ENCODE peak calls at places on chromosomes 16 and 17, in four cellular contexts. L, G, S and D are unnamed samples.

GRCh38 chr16:66976746-66977145 is 11.6 kb upstream of the CES4A start:
- DNase-seq in L (no peak), G (no peak), S (no peak), D (no peak)

GRCh38 chr16:55872130-55872529 is 3.0 kb downstream of the CES5A start:
- DNase-seq in L (no peak), G (no peak), S (no peak), D (no peak)

GRCh38 chr16:3776316-3776715 is 59.0 kb upstream of the TRAP1 start:
- DNase-seq in L (peak; percentile 30), G (no peak), S (no peak), D (no peak)

GRCh38 chr17:49567871-49568694 is 7.6 kb upstream of the NXPH3 start:
- DNase-seq in L (peak; percentile 90), G (peak; percentile 83), S (peak; percentile 94), D (peak; percentile 84)

GRCh38 chr17:74950207-74950606 is 14.5 kb downstream of the OTOP3 start:
- DNase-seq in L (no peak), G (no peak), S (no peak), D (no peak)

GRCh38 chr17:31627960-31628359 is 231.1 kb downstream of the COPRS start:
- DNase-seq in L (no peak), G (no peak), S (peak; percentile 78), D (no peak)

GRCh38 chr16:17105239-17105721 is 365.5 kb downstream of the XYLT1 start:
- DNase-seq in L (no peak), G (no peak), S (no peak), D (no peak)

GRCh38 chr17:39169518-39169917 is 3.6 kb upstream of the ARL5C start:
- DNase-seq in L (no peak), G (no peak), S (no peak), D (no peak)

GRCh38 chr16:12245923-12246290 is 269.4 kb downstream of the SNX29 start:
- DNase-seq in L (no peak), G (no peak), S (no peak), D (no peak)

GRCh38 chr16:69176033-69176780 is 10.8 kb upstream of the SNTB2 start:
- DNase-seq in L (no peak), G (no peak), S (peak; percentile 53), D (no peak)

GRCh38 chr17:83199500-83200201 is 120.2 kb downstream of the METRNL start:
- DNase-seq in L (peak; percentile 57), G (peak; percentile 80), S (no peak), D (peak; percentile 79)

GRCh38 chr17:10513284-10514067 is 4.9 kb downstream of the MYH1 start:
- DNase-seq in L (no peak), G (no peak), S (no peak), D (no peak)